ENCODE peak calls at places on chromosomes 1 and 21, in five cellular contexts. K is adrenal gland; T is choroid plexus epithelial cell; S is H4; Y is activated gamma-delta T cell treated with anti-CD3 and anti-CD28 coated beads, Interleukin-2, amount 50 U/mL, for 16 hours. I is an unnamed sample.

GRCh38 chr1:101236546-101237228 is at the start of gene S1PR1:
- DNase-seq in Y (peak; percentile 45), T (peak; percentile 52), K (peak; percentile 69), S (peak; percentile 11), I (peak; percentile 49)

GRCh38 chr1:33181906-33182305 is at the start of gene TRIM62:
- DNase-seq in S (peak; percentile 56), T (peak; percentile 94), Y (peak; percentile 70), K (peak; percentile 91), I (peak; percentile 79)

GRCh38 chr1:84253891-84254290 is 47.6 kb upstream of the SAMD13 start:
- DNase-seq in K (peak; percentile 70), Y (no peak), T (peak; percentile 88), S (peak; percentile 91), I (no peak)

GRCh38 chr1:201591981-201592380 is 53.1 kb downstream of the NAV1 start:
- DNase-seq in Y (no peak), S (no peak), T (no peak), K (no peak), I (no peak)

GRCh38 chr1:101002551-101002950 is 23.0 kb downstream of the DPH5 start:
- DNase-seq in T (peak; percentile 45), K (no peak), S (peak; percentile 32), Y (no peak), I (no peak)

GRCh38 chr1:112818990-112819689 is 104.0 kb upstream of the PPM1J start:
- DNase-seq in Y (no peak), K (peak; percentile 37), S (peak; percentile 38), T (peak; percentile 67), I (no peak)

GRCh38 chr1:204637985-204638356 is 47.6 kb downstream of the LRRN2 start:
- DNase-seq in S (no peak), Y (no peak), K (no peak), T (no peak), I (no peak)

GRCh38 chr21:22399717-22400520 is 1401.7 kb downstream of the NCAM2 start:
- DNase-seq in Y (no peak), T (no peak), S (peak; percentile 64), K (no peak), I (no peak)

I was measured in natural killer cell.